ENCODE peak calls at places on chromosomes 3 and 15, in seven cellular contexts. H is GM12891, D is GM12892, G is SK-N-SH, I is HepG2, J is H1, U is K562. L is an unnamed sample.

GRCh38 chr3:194328080-194328571 is 23.0 kb downstream of the CPN2 start:
- DNase-seq in D (no peak), U (peak; percentile 47), H (no peak), G (peak; percentile 56), J (no peak), I (no peak), L (no peak)

GRCh38 chr3:53023072-53023823 is 22.6 kb downstream of the SFMBT1 start:
- DNase-seq in U (no peak), G (peak; percentile 76), J (no peak), H (no peak), I (no peak), D (no peak), L (no peak)

GRCh38 chr3:90241481-90241880 is 1134.1 kb downstream of the EPHA3 start:
- DNase-seq in D (no peak), G (no peak), I (no peak), U (no peak), J (no peak), H (no peak), L (no peak)

GRCh38 chr3:16789344-16790100 is 95.2 kb upstream of the PLCL2 start:
- DNase-seq in D (no peak), H (no peak), G (no peak), J (no peak), I (no peak), U (no peak), L (no peak)

GRCh38 chr15:88541709-88542341 is 4.7 kb downstream of the DET1 start:
- DNase-seq in I (no peak), U (no peak), D (no peak), J (no peak), G (no peak), H (no peak), L (no peak)

GRCh38 chr3:127820221-127820870 is 2.0 kb downstream of the MGLL start:
- DNase-seq in I (no peak), U (no peak), D (no peak), H (no peak), J (no peak), G (peak; percentile 53), L (peak; percentile 41)

GRCh38 chr3:141737108-141737507 is 990 bp upstream of the RNF7 start:
- DNase-seq in U (no peak), I (no peak), J (no peak), H (no peak), D (peak; percentile 2), G (no peak), L (no peak)

GRCh38 chr15:80580107-80580506 is 115.0 kb upstream of the ABHD17C start:
- DNase-seq in I (no peak), J (no peak), D (no peak), H (no peak), U (no peak), G (no peak), L (no peak)

GRCh38 chr3:72111265-72111972 is 326.5 kb upstream of the PROK2 start:
- DNase-seq in D (no peak), H (no peak), G (no peak), U (no peak), I (no peak), J (no peak), L (no peak)

GRCh38 chr3:186073641-186074040 is 35.2 kb downstream of the ETV5 start:
- DNase-seq in U (no peak), H (no peak), G (no peak), J (no peak), D (no peak), I (no peak), L (no peak)

GRCh38 chr15:95684693-95685115 is 645.8 kb upstream of the NR2F2 start:
- DNase-seq in I (no peak), J (no peak), D (no peak), H (no peak), U (peak; percentile 44), G (no peak), L (no peak)

GRCh38 chr15:72827216-72827615 is 43.7 kb upstream of the ADPGK start:
- DNase-seq in U (no peak), J (no peak), D (no peak), I (no peak), H (no peak), G (no peak), L (no peak)

GRCh38 chr3:123508176-123508575 is 59.3 kb upstream of the ADCY5 start:
- DNase-seq in J (no peak), U (no peak), I (no peak), D (no peak), G (no peak), H (no peak), L (no peak)

GRCh38 chr3:50345586-50345985 is at the start of gene ZMYND10:
- DNase-seq in G (no peak), U (peak; percentile 67), H (peak; percentile 80), J (peak; percentile 96), D (peak; percentile 76), I (no peak), L (no peak)

GRCh38 chr15:34318277-34319079 is 19.1 kb downstream of the SLC12A6 start:
- DNase-seq in H (no peak), J (peak; percentile 51), D (no peak), I (peak; percentile 78), U (peak; percentile 50), G (no peak), L (no peak)

GRCh38 chr3:5022187-5022965 is 43.1 kb downstream of the BHLHE40 start:
- DNase-seq in U (no peak), D (peak; percentile 59), H (peak; percentile 62), I (peak; percentile 56), J (no peak), G (no peak), L (no peak)

GRCh38 chr15:48963524-48964113 is at the start of gene SHC4:
- DNase-seq in G (peak; percentile 84), J (no peak), U (peak; percentile 55), D (no peak), I (peak; percentile 24), H (peak; percentile 27), L (no peak)

GRCh38 chr15:93028632-93029612 is 60.1 kb downstream of the RGMA start:
- DNase-seq in H (no peak), J (no peak), G (no peak), I (no peak), U (peak; percentile 8), D (no peak), L (no peak)

GRCh38 chr3:142086581-142087090 is 62.7 kb downstream of the TFDP2 start:
- DNase-seq in H (no peak), I (peak; percentile 43), G (no peak), J (no peak), U (no peak), D (no peak), L (no peak)

DNA sequence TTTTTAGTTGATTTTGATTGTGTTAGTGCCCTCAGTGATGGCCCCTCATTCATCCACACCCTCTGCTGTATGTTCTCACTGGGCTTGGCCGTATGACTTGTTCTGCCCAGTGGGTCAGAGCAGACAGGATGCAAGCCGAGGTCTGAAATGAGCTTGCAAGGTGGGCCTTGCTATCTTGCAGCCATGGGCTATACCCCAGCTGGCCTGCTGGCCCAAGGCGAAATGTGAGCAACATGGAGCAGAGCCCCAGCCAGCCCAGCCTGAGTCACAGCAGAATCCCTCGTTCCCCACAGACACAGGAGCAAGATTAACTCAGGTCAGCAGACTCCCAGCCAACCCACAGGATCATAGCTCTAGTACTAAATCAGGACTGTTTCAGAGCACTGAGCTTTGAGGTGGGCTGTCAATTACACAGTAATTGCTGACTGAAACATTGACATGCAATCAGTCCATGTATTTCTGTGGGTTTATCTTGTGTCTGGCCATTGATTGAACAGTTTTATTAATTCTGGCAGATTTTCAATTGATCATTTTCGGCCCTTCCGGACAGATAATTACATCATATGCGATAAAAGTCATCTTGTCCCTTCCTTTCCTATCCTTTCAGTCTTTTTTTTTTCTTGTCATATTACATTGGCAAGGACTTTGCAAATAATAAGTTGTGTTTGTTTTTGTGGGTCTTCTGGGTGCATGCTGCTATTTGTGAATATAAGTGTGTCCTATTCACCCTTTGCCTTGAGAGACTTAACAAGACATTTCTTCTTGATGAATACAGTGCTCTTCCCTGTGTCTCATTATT is 27.1 kb downstream of the KLF15 start:
- DNase-seq in H (no peak), J (no peak), D (no peak), U (no peak), G (no peak), I (no peak), L (no peak)
- TF ChIP-seq TAF1 in H (no peak), J (no peak), D (no peak), U (no peak), G (no peak), I (no peak), L (no peak)

GRCh38 chr15:60004019-60004845 is at the start of gene FOXB1:
- DNase-seq in H (no peak), G (peak; percentile 52), I (no peak), J (peak; percentile 79), U (no peak), D (no peak), L (no peak)
- TF ChIP-seq TAF1 in H (no peak), G (no peak), I (no peak), J (peak; percentile 23), U (no peak), D (no peak), L (no peak)

GRCh38 chr15:28125673-28126651 is 26.8 kb upstream of the OCA2 start:
- DNase-seq in D (no peak), I (peak; percentile 37), J (no peak), U (peak; percentile 44), G (peak; percentile 61), H (no peak), L (no peak)

GRCh38 chr15:28130651-28131050 is 31.5 kb upstream of the OCA2 start:
- DNase-seq in J (no peak), G (no peak), D (no peak), I (no peak), H (no peak), U (no peak), L (no peak)

GRCh38 chr15:28129261-28129848 is 30.2 kb upstream of the OCA2 start:
- DNase-seq in D (no peak), I (no peak), H (no peak), J (no peak), U (no peak), G (no peak), L (no peak)

GRCh38 chr15:28127036-28127435 is 27.9 kb upstream of the OCA2 start:
- DNase-seq in H (no peak), G (no peak), J (no peak), I (no peak), D (no peak), U (no peak), L (no peak)

GRCh38 chr15:28128036-28128435 is 28.9 kb upstream of the OCA2 start:
- DNase-seq in J (no peak), I (no peak), H (no peak), U (no peak), D (no peak), G (no peak), L (no peak)
- TF ChIP-seq TAF1 in J (no peak), I (no peak), H (no peak), U (no peak), D (no peak), G (no peak), L (no peak)

GRCh38 chr3:24482306-24482705 is 12.3 kb downstream of the THRB start:
- DNase-seq in H (no peak), G (no peak), D (no peak), J (no peak), I (no peak), U (no peak), L (no peak)

GRCh38 chr3:24481193-24481592 is 13.5 kb downstream of the THRB start:
- DNase-seq in U (no peak), G (no peak), J (no peak), H (no peak), D (no peak), I (no peak), L (no peak)

GRCh38 chr3:24477090-24477656 is 17.5 kb downstream of the THRB start:
- DNase-seq in G (no peak), H (no peak), J (no peak), D (no peak), I (no peak), U (no peak), L (no peak)

GRCh38 chr3:24479816-24480215 is 14.8 kb downstream of the THRB start:
- DNase-seq in U (no peak), H (no peak), G (no peak), D (no peak), J (no peak), I (no peak), L (no peak)

GRCh38 chr3:24480497-24480896 is 14.2 kb downstream of the THRB start:
- DNase-seq in D (no peak), U (no peak), H (no peak), J (no peak), I (no peak), G (no peak), L (no peak)
- TF ChIP-seq TAF1 in D (no peak), U (no peak), H (no peak), J (no peak), I (no peak), G (no peak), L (no peak)